ENCODE peak calls at places on chromosomes 2 and 18, in six cellular contexts. Y is fibroblast of the aortic adventitia, S is mucosa of descending colon, U is HepG2, F is heart left ventricle, J is fibroblast of lung. N is an unnamed sample.

GRCh38 chr2:236872015-236872414 is 213.7 kb upstream of the COPS8 start:
- DNase-seq in Y (no peak), S (no peak), U (no peak), J (no peak), F (no peak), N (no peak)

GRCh38 chr2:27075219-27075871 is 3.1 kb upstream of the EMILIN1 start:
- DNase-seq in F (peak), S (peak), U (no peak), Y (no peak), J (no peak), N (no peak)

GRCh38 chr18:73235491-73235890 is 367.7 kb upstream of the NETO1 start:
- DNase-seq in F (no peak), J (peak), S (no peak), Y (peak), U (peak), N (no peak)

GRCh38 chr2:117979911-117980341 is 33.9 kb downstream of the CCDC93 start:
- DNase-seq in Y (no peak), S (no peak), U (no peak), J (no peak), F (no peak), N (no peak)

GRCh38 chr18:12253517-12254136 is 534 bp upstream of the CIDEA start:
- DNase-seq in Y (no peak), U (no peak), S (no peak), J (no peak), F (peak), N (peak)

GRCh38 chr2:144619760-144620159 is 99.8 kb upstream of the ZEB2 start:
- DNase-seq in Y (no peak), U (no peak), S (no peak), F (no peak), J (no peak), N (no peak)

GRCh38 chr2:195622966-195623365 is 34.1 kb upstream of the SLC39A10 start:
- DNase-seq in U (peak), F (no peak), S (no peak), Y (no peak), J (peak), N (no peak)

GRCh38 chr2:151833984-151834383 is 5.8 kb upstream of the ARL5A start:
- DNase-seq in F (no peak), Y (no peak), J (no peak), U (no peak), S (no peak), N (no peak)

GRCh38 chr2:230684222-230685164 is 28.1 kb upstream of the CAB39 start:
- DNase-seq in S (peak), J (peak), U (peak), F (no peak), Y (peak), N (no peak)

GRCh38 chr2:37205689-37206341 is 9.5 kb downstream of the CEBPZOS start:
- DNase-seq in J (no peak), Y (no peak), U (no peak), S (no peak), F (no peak), N (no peak)

GRCh38 chr2:37198681-37199065 is 2.4 kb downstream of the CEBPZOS start:
- DNase-seq in U (no peak), Y (no peak), S (no peak), J (no peak), F (no peak), N (no peak)

GRCh38 chr2:37203708-37204107 is 7.4 kb downstream of the CEBPZOS start:
- DNase-seq in U (no peak), S (no peak), J (no peak), Y (no peak), F (no peak), N (no peak)

GRCh38 chr2:37201208-37201607 is 4.9 kb downstream of the CEBPZOS start:
- DNase-seq in J (peak), S (no peak), Y (no peak), U (no peak), F (no peak), N (no peak)

GRCh38 chr2:37201766-37202165 is 5.5 kb downstream of the CEBPZOS start:
- DNase-seq in F (no peak), U (no peak), S (no peak), Y (no peak), J (peak), N (no peak)
- TF ChIP-seq CTCF in F (no peak), U (no peak), S (no peak), Y (no peak), J (no peak), N (no peak)

DNA sequence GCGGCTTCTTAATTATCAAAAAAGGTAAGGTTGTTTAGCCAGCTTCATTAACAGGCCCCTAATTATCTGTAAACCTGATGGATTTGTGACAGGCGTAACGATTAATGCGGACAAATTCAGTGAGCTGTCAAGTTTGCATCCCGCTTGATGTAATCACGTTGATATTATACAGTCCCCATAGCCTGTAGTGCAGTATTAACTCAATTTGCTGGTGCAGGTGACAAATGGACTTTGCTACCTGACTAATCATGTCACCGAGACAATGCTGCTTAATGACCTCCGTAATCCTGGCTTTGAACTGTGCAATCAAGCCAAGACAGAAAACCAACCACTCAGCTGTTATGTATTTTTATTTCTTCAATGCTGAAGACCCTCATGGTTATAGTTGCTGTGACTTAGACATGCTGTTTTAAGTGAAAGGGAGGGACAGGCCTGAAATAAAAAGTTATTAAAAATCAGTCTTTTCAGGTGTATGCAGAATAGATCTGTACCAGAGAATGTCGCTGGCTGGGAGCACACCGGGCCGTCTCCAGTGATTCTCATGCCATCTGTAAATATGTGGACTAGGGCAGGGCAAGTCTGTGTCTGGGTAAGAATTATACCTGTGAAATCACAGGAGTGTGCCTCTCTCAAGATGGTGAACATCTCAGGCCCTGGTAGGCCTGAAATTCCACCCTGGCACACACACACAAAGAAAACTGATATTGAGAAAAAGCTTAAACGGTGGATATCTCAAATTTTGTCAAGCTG is 4.3 kb downstream of the TSHZ1 start:
- DNase-seq in S (no peak), J (no peak), F (no peak), Y (no peak), U (peak), N (no peak)
- TF ChIP-seq CTCF in S (no peak), J (no peak), F (no peak), Y (no peak), U (no peak), N (no peak)

DNA sequence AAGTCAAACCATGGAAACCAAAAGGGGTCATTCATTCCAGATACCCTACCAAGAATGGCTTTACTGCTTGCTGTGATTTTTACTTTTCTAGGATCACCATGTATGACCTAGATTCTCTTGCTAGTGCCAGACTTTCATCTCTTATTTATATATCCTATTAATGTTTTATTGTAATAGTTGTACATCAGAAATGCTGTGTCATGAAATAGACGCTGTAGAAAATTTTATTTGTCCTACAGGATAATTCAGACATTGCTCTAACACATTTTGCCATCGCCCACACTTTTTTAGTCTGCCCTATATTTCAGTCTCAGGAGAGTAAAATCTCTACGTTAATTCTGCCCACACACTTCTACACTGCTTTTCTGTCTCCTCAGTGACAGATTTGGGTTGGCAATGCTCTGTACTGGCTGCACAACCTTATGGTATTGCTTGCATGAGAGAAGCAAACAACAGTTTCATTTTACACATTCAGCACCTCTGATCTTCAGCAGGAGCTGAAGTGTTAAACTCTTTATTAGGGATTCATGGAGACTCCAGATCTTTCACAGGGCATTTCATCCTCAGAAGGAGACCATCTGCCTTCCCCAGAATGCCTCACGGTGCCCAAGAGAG is 871.8 kb upstream of the CHAC2 start:
- DNase-seq in F (no peak), Y (no peak), S (no peak), J (no peak), U (no peak), N (no peak)
- TF ChIP-seq CTCF in F (no peak), Y (no peak), S (no peak), J (no peak), U (no peak), N (no peak)

DNA sequence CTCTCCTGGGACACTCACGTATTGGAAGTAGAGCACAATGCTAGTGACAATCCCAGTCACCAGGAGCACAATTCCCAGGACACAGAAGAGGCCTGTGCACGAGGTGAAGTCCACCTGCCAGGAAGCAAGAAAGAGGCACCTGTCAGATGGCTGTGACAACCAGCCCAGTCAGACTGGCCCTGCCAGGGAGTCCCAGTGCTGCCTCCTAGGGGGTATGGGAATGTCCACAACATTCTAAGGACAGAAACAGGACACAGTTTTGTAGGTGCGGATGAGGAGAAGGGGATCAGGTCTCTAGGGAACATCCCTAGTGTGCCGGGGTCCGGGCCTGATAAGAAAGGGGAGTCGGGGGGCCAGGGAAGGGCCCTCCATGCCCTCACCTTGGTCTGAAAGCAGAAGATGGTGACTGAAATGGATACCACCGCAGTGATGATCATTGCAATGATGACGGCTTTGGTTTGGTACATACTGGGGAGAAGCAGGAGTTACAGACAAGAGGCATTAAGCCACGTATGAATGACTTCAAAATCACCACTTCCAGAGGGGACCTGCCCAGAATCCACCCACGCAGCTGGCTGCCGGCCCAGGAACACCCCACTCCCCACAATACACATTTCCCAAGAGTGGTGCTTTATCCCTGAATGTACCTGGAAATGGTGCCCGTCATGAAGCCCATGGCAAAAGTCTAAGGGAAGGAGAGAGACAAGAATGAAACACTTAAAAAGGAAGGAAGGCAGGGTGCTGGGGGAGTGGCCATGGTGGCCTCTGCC is 6.9 kb downstream of the PNKD start:
- DNase-seq in F (peak), S (no peak), J (no peak), Y (no peak), U (no peak), N (no peak)
- TF ChIP-seq CTCF in F (peak), S (no peak), J (no peak), Y (no peak), U (no peak), N (no peak)

DNA sequence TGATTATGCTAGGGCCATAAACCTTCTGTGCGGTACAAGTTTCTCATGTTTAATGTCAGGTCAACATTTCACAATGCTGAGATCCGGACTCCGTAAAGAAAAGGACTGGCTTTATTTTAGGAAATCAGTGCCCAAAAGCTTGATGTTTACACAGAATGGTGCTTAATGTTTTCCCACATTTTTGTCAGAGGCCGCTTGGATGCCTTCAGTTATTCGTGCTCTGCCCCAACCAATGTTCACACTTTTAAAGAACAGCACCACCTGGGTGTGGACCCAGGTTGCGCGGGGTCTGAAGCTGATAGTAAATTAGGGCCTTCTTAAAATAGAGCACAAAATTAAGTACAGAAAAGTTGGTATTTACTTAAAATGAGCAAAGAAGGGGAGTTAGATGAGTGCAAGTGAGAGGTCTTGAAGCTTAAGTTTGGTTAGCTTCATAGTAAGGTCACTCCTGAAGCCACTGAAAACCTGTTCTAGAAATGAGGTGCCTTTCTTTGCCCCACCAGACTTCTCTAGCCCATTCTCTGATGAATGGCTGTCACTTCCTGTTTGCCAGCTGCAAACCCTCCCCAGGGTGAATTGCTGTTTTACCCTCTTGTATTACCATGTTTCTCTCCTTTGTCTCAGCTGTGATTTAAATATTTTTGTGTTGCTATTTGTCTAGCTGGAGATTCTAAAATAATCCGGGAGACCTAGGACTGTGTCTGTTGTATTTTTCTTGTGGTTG is 20.5 kb downstream of the SLC3A1 start:
- DNase-seq in F (no peak), J (no peak), U (peak), S (no peak), Y (no peak), N (no peak)
- TF ChIP-seq CTCF in F (no peak), J (no peak), U (peak), S (no peak), Y (peak), N (no peak)

DNA sequence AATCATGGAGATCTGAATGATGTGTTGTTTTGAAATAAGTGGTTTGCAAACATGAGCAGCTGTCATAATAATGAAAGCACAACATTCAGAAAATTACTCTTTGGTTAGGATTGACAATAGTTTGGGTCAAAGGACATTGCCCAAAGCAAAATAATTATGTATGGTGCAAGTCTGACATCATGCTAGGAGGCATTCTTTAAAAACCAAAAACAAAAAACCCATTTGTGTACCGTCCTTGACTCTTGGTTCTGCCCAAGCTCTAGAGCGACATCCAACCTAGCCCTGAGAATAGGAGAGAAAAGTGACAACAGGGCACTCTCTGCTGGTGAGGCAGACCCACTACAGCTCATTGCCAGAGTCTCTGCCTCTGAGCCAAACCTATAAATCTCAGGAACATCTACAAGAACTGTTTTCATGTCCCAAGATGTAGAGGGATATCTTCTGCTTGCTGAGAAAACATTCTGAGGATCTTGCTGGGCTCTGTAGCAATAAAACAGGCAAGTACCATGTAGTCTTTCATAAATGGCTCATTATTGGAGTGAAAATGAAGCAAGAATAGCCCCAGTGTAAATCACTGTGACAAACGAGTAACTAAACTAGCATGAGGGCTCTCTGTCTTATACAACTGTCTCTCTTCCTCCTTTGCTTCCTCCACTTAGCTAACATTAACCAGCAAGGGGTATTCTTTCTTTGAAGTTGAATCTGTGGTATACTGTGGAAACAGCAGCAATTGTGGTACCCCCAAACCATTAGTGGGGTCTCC is 266.8 kb upstream of the CXCR4 start:
- DNase-seq in F (no peak), Y (peak), J (peak), S (peak), U (peak), N (peak)
- TF ChIP-seq CTCF in F (peak), Y (peak), J (peak), S (no peak), U (peak), N (peak)

DNA sequence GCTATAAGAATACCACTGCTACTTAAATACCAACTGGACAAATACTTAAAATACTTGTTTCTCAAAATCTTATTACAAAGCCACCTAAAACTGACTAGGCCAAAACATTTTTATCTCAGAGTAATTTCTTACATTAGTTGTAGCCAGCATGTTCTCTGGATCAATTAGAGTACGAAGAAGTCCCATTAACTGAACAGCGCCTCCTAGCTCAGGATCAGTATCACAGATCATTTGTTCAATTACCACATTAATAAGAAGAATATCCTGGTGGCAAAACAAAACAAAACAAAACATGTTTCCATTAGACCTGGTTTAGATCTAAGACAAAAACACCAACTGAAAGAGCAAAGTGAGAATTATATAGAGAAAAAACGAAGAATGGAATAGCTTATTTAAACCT is 36.0 kb downstream of the PPP4R3B start:
- DNase-seq in S (no peak), U (peak), Y (no peak), J (no peak), F (no peak), N (no peak)
- TF ChIP-seq CTCF in S (no peak), U (peak), Y (no peak), J (no peak), F (no peak), N (peak)

GRCh38 chr2:121008978-121009377 is 273.3 kb downstream of the GLI2 start:
- DNase-seq in S (no peak), J (no peak), F (no peak), Y (no peak), U (no peak), N (peak)
- TF ChIP-seq CTCF in S (no peak), J (no peak), F (peak), Y (peak), U (peak), N (peak)

N was measured in glutamatergic neuron.